ENCODE peak calls at places on chromosomes 6 and 20, in six cellular contexts. T is thyroid gland, U is HepG2, L is GM12865, A is fibroblast of pulmonary artery, X is heart right ventricle. N is an unnamed sample.

GRCh38 chr20:24816431-24816830 is 132.6 kb upstream of the CST7 start:
- DNase-seq in T (no peak), U (no peak), L (no peak), A (no peak), X (no peak), N (no peak)

GRCh38 chr6:88074791-88075190 is 27.1 kb downstream of the SPACA1 start:
- DNase-seq in T (no peak), U (no peak), L (no peak), A (no peak), X (no peak), N (no peak)

GRCh38 chr20:52103911-52104545 is 87.6 kb downstream of the ZFP64 start:
- DNase-seq in T (no peak), U (no peak), L (no peak), A (peak), X (no peak), N (no peak)

GRCh38 chr20:25076731-25077609 is 5.0 kb downstream of the VSX1 start:
- DNase-seq in T (peak), U (peak), L (peak), A (peak), X (no peak), N (no peak)

GRCh38 chr6:1890071-1890470 is 280.4 kb downstream of the FOXC1 start:
- DNase-seq in T (no peak), U (no peak), L (peak), A (peak), X (no peak), N (no peak)

GRCh38 chr6:16961577-16961976 is 140.3 kb upstream of the STMND1 start:
- DNase-seq in T (no peak), U (no peak), L (no peak), A (no peak), X (no peak), N (no peak)

GRCh38 chr6:156827382-156827781 is 50.2 kb downstream of the ARID1B start:
- DNase-seq in T (no peak), U (no peak), L (no peak), A (no peak), X (no peak), N (no peak)

GRCh38 chr20:58515240-58516212 is at the start of gene APCDD1L:
- DNase-seq in T (no peak), U (no peak), L (no peak), A (peak), X (no peak), N (no peak)

GRCh38 chr20:31981784-31982183 is 13.8 kb downstream of the XKR7 start:
- DNase-seq in T (no peak), U (no peak), L (no peak), A (no peak), X (no peak), N (no peak)
- H3K4me3 ChIP-seq in T (no peak), U (no peak), L (no peak), A (no peak), X (no peak), N (no peak)

GRCh38 chr6:111283707-111284106 is 196.4 kb downstream of the SLC16A10 start:
- DNase-seq in T (no peak), U (no peak), L (no peak), A (no peak), X (no peak), N (no peak)

GRCh38 chr6:111277819-111278218 is 190.5 kb downstream of the SLC16A10 start:
- DNase-seq in T (no peak), U (no peak), L (no peak), A (no peak), X (no peak), N (no peak)

GRCh38 chr6:111278738-111279137 is 191.4 kb downstream of the SLC16A10 start:
- DNase-seq in T (no peak), U (no peak), L (no peak), A (no peak), X (no peak), N (no peak)

GRCh38 chr6:111282564-111282963 is 195.3 kb downstream of the SLC16A10 start:
- DNase-seq in T (no peak), U (no peak), L (no peak), A (no peak), X (no peak), N (no peak)

GRCh38 chr6:111280445-111280844 is 193.1 kb downstream of the SLC16A10 start:
- DNase-seq in T (no peak), U (no peak), L (no peak), A (no peak), X (no peak), N (no peak)
- H3K4me3 ChIP-seq in T (no peak), U (no peak), L (no peak), A (no peak), X (no peak), N (no peak)

DNA sequence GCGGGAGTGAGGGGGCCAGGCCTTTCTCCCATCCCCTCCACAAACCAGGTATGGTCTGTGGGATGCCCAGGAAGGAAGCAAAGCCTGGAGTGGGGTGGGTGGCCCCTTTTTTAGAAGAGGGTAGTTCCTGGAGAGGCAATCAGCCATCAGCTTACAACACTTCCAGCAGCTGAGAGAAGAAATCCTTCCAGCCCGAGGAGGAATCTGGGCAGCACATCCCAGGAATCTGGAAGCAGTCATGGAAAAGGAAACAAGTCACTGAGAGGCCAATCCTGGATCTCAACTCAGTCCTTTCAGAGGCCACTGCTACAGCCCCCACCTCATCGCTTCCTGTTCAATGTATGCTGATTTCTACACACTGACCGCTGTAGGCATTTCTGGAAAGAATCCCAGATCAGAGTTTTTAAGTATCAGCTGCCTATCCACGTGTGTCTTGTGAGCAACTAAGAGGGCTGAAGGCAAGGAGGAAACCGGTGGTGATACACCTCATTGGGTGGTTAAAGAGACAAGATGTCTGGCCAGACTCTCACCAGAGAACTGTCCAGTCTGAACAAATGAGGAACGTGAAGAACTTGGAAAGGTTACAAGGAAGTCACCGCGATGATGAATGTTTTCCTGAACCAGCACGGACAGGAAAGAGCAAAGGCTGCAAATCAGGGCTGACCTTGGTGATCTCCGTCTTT is 92.9 kb upstream of the SHLD1 start:
- DNase-seq in T (peak), U (peak), L (no peak), A (peak), X (peak), N (peak)
- H3K4me3 ChIP-seq in T (no peak), U (peak), L (no peak), A (no peak), X (no peak), N (no peak)

DNA sequence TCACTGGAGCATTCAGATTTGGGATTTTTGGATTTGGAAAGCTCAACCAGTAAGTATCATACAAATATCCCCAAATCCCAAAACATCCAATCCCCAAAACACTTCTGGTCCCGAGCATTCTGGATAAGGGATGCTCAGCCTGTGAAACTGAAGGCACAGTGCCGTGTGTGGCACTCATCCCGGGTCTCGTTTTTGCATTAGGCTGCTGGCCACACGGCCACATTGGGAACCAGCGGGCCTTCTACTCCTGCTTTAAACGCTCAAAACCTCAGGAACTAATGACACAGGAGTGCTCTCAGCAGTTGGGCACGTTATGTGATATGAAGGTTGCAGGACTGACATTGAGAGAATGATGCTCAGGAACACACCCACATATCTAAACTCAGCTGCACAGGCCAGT is 35.6 kb downstream of the PSMG4 start:
- DNase-seq in T (no peak), U (no peak), L (no peak), A (no peak), X (no peak), N (no peak)
- H3K4me3 ChIP-seq in T (no peak), U (no peak), L (no peak), A (no peak), X (no peak), N (no peak)

N was measured in lung.